ENCODE peak calls at places on chromosomes 13 and 19, in four cellular contexts. One of them, this sample, is unnamed.

GRCh38 chr19:2477732-2478191 is 1.8 kb downstream of the GADD45B start:
- DNase-seq in HepG2: no peak
- DNase-seq in K562: no peak
- DNase-seq in WTC11: no peak
- DNase-seq in this sample: no peak

GRCh38 chr19:342801-343421 is 1.7 kb downstream of the MIER2 start:
- DNase-seq in HepG2: no peak
- DNase-seq in WTC11: no peak
- DNase-seq in K562: peak; percentile 38
- DNase-seq in this sample: no peak

GRCh38 chr19:39303373-39304184 is 7.4 kb downstream of the IFNL1 start:
- DNase-seq in HepG2: peak; percentile 82
- DNase-seq in WTC11: peak; percentile 60
- DNase-seq in K562: no peak
- DNase-seq in this sample: no peak

GRCh38 chr13:27176772-27177171 is 5.2 kb upstream of the USP12 start:
- DNase-seq in K562: no peak
- DNase-seq in HepG2: no peak
- DNase-seq in WTC11: no peak
- DNase-seq in this sample: no peak

GRCh38 chr13:79246575-79246949 is 159.5 kb downstream of the RBM26 start:
- DNase-seq in K562: no peak
- DNase-seq in WTC11: no peak
- DNase-seq in HepG2: no peak
- DNase-seq in this sample: no peak

GRCh38 chr19:47780215-47780551 is 1.7 kb downstream of the SELENOW start:
- DNase-seq in K562: no peak
- DNase-seq in HepG2: no peak
- DNase-seq in WTC11: no peak
- DNase-seq in this sample: no peak

GRCh38 chr13:106525865-106526264 is 9.6 kb downstream of the EFNB2 start:
- DNase-seq in WTC11: no peak
- DNase-seq in HepG2: no peak
- DNase-seq in K562: no peak
- DNase-seq in this sample: no peak

GRCh38 chr19:7395360-7395781 is 46.6 kb downstream of the ARHGEF18 start:
- DNase-seq in K562: no peak
- DNase-seq in HepG2: no peak
- DNase-seq in WTC11: no peak
- DNase-seq in this sample: peak; percentile 62

GRCh38 chr13:108409735-108410134 is 140.2 kb downstream of the TNFSF13B start:
- DNase-seq in WTC11: no peak
- DNase-seq in HepG2: no peak
- DNase-seq in K562: no peak
- DNase-seq in this sample: no peak

GRCh38 chr19:45322311-45322710 is 364 bp downstream of the CKM start:
- DNase-seq in HepG2: peak; percentile 48
- DNase-seq in K562: no peak
- DNase-seq in WTC11: no peak
- DNase-seq in this sample: no peak

GRCh38 chr13:66805657-66806056 is 424.5 kb downstream of the PCDH9 start:
- DNase-seq in K562: no peak
- DNase-seq in HepG2: no peak
- DNase-seq in WTC11: no peak
- DNase-seq in this sample: no peak

GRCh38 chr19:756232-756631 is 5.3 kb downstream of the MISP start:
- DNase-seq in WTC11: no peak
- DNase-seq in HepG2: peak; percentile 82
- DNase-seq in K562: peak; percentile 86
- DNase-seq in this sample: peak; percentile 67

GRCh38 chr19:8655340-8655709 is 24.9 kb downstream of the NFILZ start:
- DNase-seq in WTC11: no peak
- DNase-seq in HepG2: no peak
- DNase-seq in K562: peak; percentile 21
- DNase-seq in this sample: peak; percentile 22

GRCh38 chr13:89923731-89924130 is 1423.8 kb upstream of the MIR17HG start:
- DNase-seq in HepG2: no peak
- DNase-seq in WTC11: no peak
- DNase-seq in K562: no peak
- DNase-seq in this sample: no peak

GRCh38 chr19:5354403-5354802 is 13.8 kb upstream of the PTPRS start:
- DNase-seq in K562: peak; percentile 51
- DNase-seq in HepG2: peak; percentile 34
- DNase-seq in WTC11: peak; percentile 69
- DNase-seq in this sample: peak; percentile 58

GRCh38 chr13:24277721-24278120 is 31.7 kb upstream of the C1QTNF9 start:
- DNase-seq in WTC11: no peak
- DNase-seq in K562: no peak
- DNase-seq in HepG2: no peak
- DNase-seq in this sample: no peak

GRCh38 chr13:88908896-88909535 is 1237.8 kb downstream of the SLITRK5 start:
- DNase-seq in WTC11: no peak
- DNase-seq in HepG2: no peak
- DNase-seq in K562: no peak
- DNase-seq in this sample: no peak

GRCh38 chr19:40424637-40425449 is 949 bp downstream of the SERTAD1 start:
- DNase-seq in WTC11: no peak
- DNase-seq in HepG2: no peak
- DNase-seq in K562: peak; percentile 22
- DNase-seq in this sample: no peak

GRCh38 chr19:51010066-51010795 is 8.8 kb upstream of the KLK8 start:
- DNase-seq in K562: no peak
- DNase-seq in WTC11: no peak
- DNase-seq in HepG2: no peak
- DNase-seq in this sample: no peak

GRCh38 chr13:44904982-44905381 is 84.3 kb downstream of the NUFIP1 start:
- DNase-seq in K562: no peak
- DNase-seq in WTC11: no peak
- DNase-seq in HepG2: no peak
- DNase-seq in this sample: no peak

GRCh38 chr19:38317104-38317612 is 1.4 kb upstream of the YIF1B start:
- DNase-seq in HepG2: no peak
- DNase-seq in WTC11: no peak
- DNase-seq in K562: peak; percentile 94
- DNase-seq in this sample: no peak

GRCh38 chr19:35204799-35205732 is 23.5 kb downstream of the FAM187B start:
- DNase-seq in K562: peak; percentile 52
- DNase-seq in HepG2: no peak
- DNase-seq in WTC11: no peak
- DNase-seq in this sample: no peak
- TF ChIP-seq CTCF in K562: no peak
- TF ChIP-seq CTCF in HepG2: no peak
- TF ChIP-seq CTCF in WTC11: no peak
- TF ChIP-seq CTCF in this sample: no peak

DNA sequence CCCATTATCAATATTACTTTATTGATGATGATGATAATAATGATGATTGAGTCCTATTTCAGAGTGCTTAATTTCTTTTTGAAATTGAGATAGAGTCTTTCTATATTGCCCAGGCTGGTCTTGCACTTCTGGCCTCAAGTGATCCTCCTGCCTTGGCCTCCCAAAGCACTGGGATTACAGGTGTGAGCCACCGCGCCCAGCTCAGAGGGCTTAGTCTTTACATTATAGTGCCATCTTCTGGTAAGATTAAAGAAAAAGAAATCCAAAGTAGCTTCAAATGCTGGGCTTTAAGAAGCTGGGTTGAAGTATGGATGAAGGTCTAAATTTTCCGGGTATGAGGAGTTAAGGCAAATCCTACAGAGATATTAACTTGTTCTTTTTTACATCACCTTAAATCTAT is 3.4 kb upstream of the ZNF333 start:
- DNase-seq in WTC11: peak; percentile 25
- DNase-seq in K562: no peak
- DNase-seq in HepG2: peak; percentile 8
- DNase-seq in this sample: no peak
- TF ChIP-seq FOXJ3 in WTC11: no peak
- TF ChIP-seq FOXJ3 in K562: no peak
- TF ChIP-seq FOXJ3 in HepG2: no peak
- TF ChIP-seq FOXJ3 in this sample: no peak

GRCh38 chr13:113445791-113446487 is 7.3 kb downstream of the ADPRHL1 start:
- DNase-seq in WTC11: no peak
- DNase-seq in HepG2: no peak
- DNase-seq in K562: no peak
- DNase-seq in this sample: no peak
- TF ChIP-seq CTCF in WTC11: no peak
- TF ChIP-seq CTCF in HepG2: no peak
- TF ChIP-seq CTCF in K562: no peak
- TF ChIP-seq CTCF in this sample: no peak

DNA sequence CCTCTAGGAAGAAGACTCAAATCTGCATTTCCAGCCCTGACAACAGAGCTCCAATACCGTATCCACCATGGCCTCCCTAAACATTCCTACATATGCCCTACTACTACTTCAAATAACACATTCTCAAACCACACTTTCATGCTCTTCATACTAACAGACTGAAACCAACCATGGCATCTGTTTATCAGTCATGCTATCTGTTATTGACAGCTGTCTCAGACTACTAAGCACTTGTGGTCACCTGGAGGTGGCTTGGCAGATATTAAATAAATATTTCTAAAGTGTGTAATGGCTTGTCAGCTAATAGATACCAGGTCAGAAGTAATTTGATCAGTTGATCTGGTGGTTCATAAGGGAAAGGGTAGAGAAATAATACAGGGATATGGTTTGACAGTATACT is 489.1 kb downstream of the DIAPH3 start:
- DNase-seq in HepG2: no peak
- DNase-seq in WTC11: no peak
- DNase-seq in K562: no peak
- DNase-seq in this sample: no peak
- TF ChIP-seq FOXJ3 in HepG2: no peak
- TF ChIP-seq FOXJ3 in WTC11: no peak
- TF ChIP-seq FOXJ3 in K562: no peak
- TF ChIP-seq FOXJ3 in this sample: no peak

GRCh38 chr19:33801411-33801810 is 4.7 kb downstream of the KCTD15 start:
- DNase-seq in K562: no peak
- DNase-seq in WTC11: no peak
- DNase-seq in HepG2: no peak
- DNase-seq in this sample: no peak
- TF ChIP-seq CTCF in K562: no peak
- TF ChIP-seq CTCF in WTC11: no peak
- TF ChIP-seq CTCF in HepG2: no peak
- TF ChIP-seq CTCF in this sample: no peak

GRCh38 chr13:105336706-105337582 is 1198.5 kb downstream of the EFNB2 start:
- DNase-seq in K562: no peak
- DNase-seq in WTC11: no peak
- DNase-seq in HepG2: no peak
- DNase-seq in this sample: no peak

GRCh38 chr13:105338773-105339172 is 1196.7 kb downstream of the EFNB2 start:
- DNase-seq in WTC11: no peak
- DNase-seq in HepG2: no peak
- DNase-seq in K562: no peak
- DNase-seq in this sample: no peak

GRCh38 chr13:105338044-105338443 is 1197.4 kb downstream of the EFNB2 start:
- DNase-seq in K562: no peak
- DNase-seq in WTC11: no peak
- DNase-seq in HepG2: no peak
- DNase-seq in this sample: no peak

GRCh38 chr13:105333416-105333815 is 1202.0 kb downstream of the EFNB2 start:
- DNase-seq in WTC11: no peak
- DNase-seq in HepG2: no peak
- DNase-seq in K562: no peak
- DNase-seq in this sample: no peak

GRCh38 chr13:105334211-105334610 is 1201.3 kb downstream of the EFNB2 start:
- DNase-seq in K562: no peak
- DNase-seq in HepG2: no peak
- DNase-seq in WTC11: no peak
- DNase-seq in this sample: no peak
- TF ChIP-seq FOXJ3 in K562: no peak
- TF ChIP-seq FOXJ3 in HepG2: no peak
- TF ChIP-seq FOXJ3 in WTC11: no peak
- TF ChIP-seq FOXJ3 in this sample: no peak

DNA sequence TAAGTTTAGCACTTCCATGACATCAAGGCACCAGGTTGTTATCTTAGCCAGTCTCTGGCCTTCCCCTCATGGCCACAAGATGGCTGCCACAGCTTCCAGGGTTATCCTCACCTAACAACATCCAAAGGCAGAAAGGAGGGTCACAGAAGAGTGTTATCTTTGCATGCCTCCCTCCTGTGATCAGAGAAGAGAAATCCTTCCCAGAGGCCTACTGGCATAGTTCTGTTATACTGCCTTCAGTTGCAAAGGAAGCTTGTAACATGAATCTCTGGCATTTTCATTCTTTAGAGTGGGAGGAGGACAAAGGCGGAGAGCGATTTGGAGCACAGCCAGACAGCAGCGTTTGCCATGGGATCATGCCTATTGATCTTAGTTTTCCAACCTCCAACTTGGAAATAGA is 135.6 kb downstream of the DNAJC15 start:
- DNase-seq in HepG2: no peak
- DNase-seq in K562: no peak
- DNase-seq in WTC11: no peak
- DNase-seq in this sample: no peak
- TF ChIP-seq CTCF in HepG2: no peak
- TF ChIP-seq CTCF in K562: no peak
- TF ChIP-seq CTCF in WTC11: no peak
- TF ChIP-seq CTCF in this sample: no peak

GRCh38 chr13:37175996-37176395 is 70.5 kb upstream of the CSNK1A1L start:
- DNase-seq in HepG2: no peak
- DNase-seq in K562: no peak
- DNase-seq in WTC11: no peak
- DNase-seq in this sample: no peak
- TF ChIP-seq FOXJ3 in HepG2: no peak
- TF ChIP-seq FOXJ3 in K562: no peak
- TF ChIP-seq FOXJ3 in WTC11: no peak
- TF ChIP-seq FOXJ3 in this sample: no peak

This sample was measured in SK-N-SH.